ENCODE peak calls at places on chromosomes 1 and 21, in four cellular contexts. K is HT1080, J is B cell, I is BE2C. Z is an unnamed sample.

GRCh38 chr1:25799758-25800537 is at the start of gene SELENON:
- DNase-seq in I (peak), J (peak), K (peak), Z (no peak)

GRCh38 chr1:167836197-167836596 is 77.7 kb downstream of the ADCY10 start:
- DNase-seq in K (no peak), I (no peak), J (no peak), Z (no peak)

GRCh38 chr1:7576946-7577657 is 194.0 kb upstream of the VAMP3 start:
- DNase-seq in J (no peak), K (peak), I (peak), Z (no peak)

GRCh38 chr1:87329051-87329755 is 523 bp downstream of the LMO4 start:
- DNase-seq in J (peak), I (peak), K (no peak), Z (no peak)

GRCh38 chr1:87135313-87135712 is 193.4 kb upstream of the LMO4 start:
- DNase-seq in I (no peak), J (no peak), K (no peak), Z (no peak)

GRCh38 chr1:171898956-171899355 is 57.7 kb downstream of the DNM3 start:
- DNase-seq in I (no peak), K (no peak), J (no peak), Z (no peak)

GRCh38 chr1:81179239-81179638 is 621.5 kb upstream of the ADGRL2 start:
- DNase-seq in I (no peak), K (peak), J (no peak), Z (peak)

GRCh38 chr1:890661-891060 is 33.1 kb upstream of the SAMD11 start:
- DNase-seq in K (no peak), I (no peak), J (no peak), Z (no peak)

GRCh38 chr1:31478167-31478566 is 65.2 kb downstream of the SERINC2 start:
- DNase-seq in J (no peak), K (no peak), I (no peak), Z (no peak)

GRCh38 chr1:203185585-203185984 is 919 bp downstream of the CHI3L1 start:
- DNase-seq in K (no peak), I (no peak), J (no peak), Z (no peak)

GRCh38 chr1:44327679-44328491 is 27.2 kb downstream of the ERI3 start:
- DNase-seq in J (no peak), K (peak), I (peak), Z (peak)

GRCh38 chr1:79197421-79197820 is 190.9 kb upstream of the ADGRL4 start:
- DNase-seq in K (peak), J (no peak), I (no peak), Z (no peak)

GRCh38 chr21:33370292-33370691 is 32.9 kb upstream of the IFNGR2 start:
- DNase-seq in K (no peak), I (no peak), J (no peak), Z (no peak)

GRCh38 chr21:34986561-34987533 is 62.3 kb downstream of the RUNX1 start:
- DNase-seq in K (peak), J (peak), I (no peak), Z (peak)

GRCh38 chr1:230173176-230173575 is 106.1 kb downstream of the GALNT2 start:
- DNase-seq in I (no peak), K (no peak), J (no peak), Z (no peak)

GRCh38 chr21:32819702-32820101 is 48.1 kb upstream of the PAXBP1 start:
- DNase-seq in K (peak), I (no peak), J (no peak), Z (no peak)

GRCh38 chr1:78440381-78440793 is 50.4 kb upstream of the PTGFR start:
- DNase-seq in J (no peak), K (peak), I (no peak), Z (no peak)

GRCh38 chr1:88237026-88237425 is 447.0 kb upstream of the PKN2 start:
- DNase-seq in I (no peak), J (no peak), K (peak), Z (peak)

GRCh38 chr1:221693087-221693486 is 48.8 kb downstream of the DUSP10 start:
- DNase-seq in I (no peak), K (no peak), J (no peak), Z (no peak)

GRCh38 chr1:54850737-54851136 is 36.3 kb downstream of the DHCR24 start:
- DNase-seq in J (no peak), I (no peak), K (peak), Z (peak)

GRCh38 chr1:63968663-63969460 is 195.0 kb downstream of the ROR1 start:
- DNase-seq in I (no peak), K (no peak), J (no peak), Z (no peak)

GRCh38 chr1:181556606-181557005 is 73.3 kb downstream of the CACNA1E start:
- DNase-seq in K (no peak), J (no peak), I (no peak), Z (no peak)

GRCh38 chr1:2478100-2478499 is 2.0 kb downstream of the PLCH2 start:
- DNase-seq in J (no peak), I (no peak), K (no peak), Z (no peak)

GRCh38 chr1:151542710-151543129 is 2.6 kb downstream of the TUFT1 start:
- DNase-seq in K (peak), I (no peak), J (no peak), Z (no peak)